ENCODE peak calls at places on chromosomes 1 and 21, in nine cellular contexts. One of them, this sample, is unnamed.

GRCh38 chr21:37130971-37131370 is 57.9 kb downstream of the TTC3 start:
- DNase-seq in IMR-90: peak
- DNase-seq in HCT116: no peak
- DNase-seq in adrenal gland: no peak
- DNase-seq in neural progenitor cell: no peak
- DNase-seq in GM12864: no peak
- DNase-seq in cardiac fibroblast: peak
- DNase-seq in CD8-positive, alpha-beta T cell: no peak
- DNase-seq in fibroblast of lung: peak
- DNase-seq in this sample: no peak

GRCh38 chr1:161792740-161793139 is 26.6 kb downstream of the ATF6 start:
- DNase-seq in HCT116: peak
- DNase-seq in adrenal gland: no peak
- DNase-seq in IMR-90: peak
- DNase-seq in GM12864: no peak
- DNase-seq in neural progenitor cell: peak
- DNase-seq in CD8-positive, alpha-beta T cell: no peak
- DNase-seq in fibroblast of lung: peak
- DNase-seq in cardiac fibroblast: peak
- DNase-seq in this sample: peak

GRCh38 chr1:29956343-29957030 is 720.2 kb downstream of the PTPRU start:
- DNase-seq in fibroblast of lung: no peak
- DNase-seq in GM12864: no peak
- DNase-seq in IMR-90: no peak
- DNase-seq in HCT116: no peak
- DNase-seq in neural progenitor cell: no peak
- DNase-seq in cardiac fibroblast: no peak
- DNase-seq in CD8-positive, alpha-beta T cell: no peak
- DNase-seq in adrenal gland: peak
- DNase-seq in this sample: no peak

GRCh38 chr1:77200806-77201205 is 18.4 kb downstream of the PIGK start:
- DNase-seq in IMR-90: no peak
- DNase-seq in fibroblast of lung: peak
- DNase-seq in HCT116: no peak
- DNase-seq in adrenal gland: no peak
- DNase-seq in CD8-positive, alpha-beta T cell: no peak
- DNase-seq in GM12864: no peak
- DNase-seq in neural progenitor cell: no peak
- DNase-seq in cardiac fibroblast: no peak
- DNase-seq in this sample: no peak

GRCh38 chr1:12179111-12179519 is 12.3 kb downstream of the TNFRSF1B start:
- DNase-seq in CD8-positive, alpha-beta T cell: peak
- DNase-seq in fibroblast of lung: peak
- DNase-seq in GM12864: no peak
- DNase-seq in HCT116: peak
- DNase-seq in neural progenitor cell: no peak
- DNase-seq in cardiac fibroblast: peak
- DNase-seq in adrenal gland: no peak
- DNase-seq in IMR-90: peak
- DNase-seq in this sample: peak

GRCh38 chr1:67339623-67340343 is 32.1 kb downstream of the IL12RB2 start:
- DNase-seq in CD8-positive, alpha-beta T cell: no peak
- DNase-seq in IMR-90: peak
- DNase-seq in adrenal gland: no peak
- DNase-seq in cardiac fibroblast: peak
- DNase-seq in neural progenitor cell: no peak
- DNase-seq in GM12864: no peak
- DNase-seq in fibroblast of lung: peak
- DNase-seq in HCT116: no peak
- DNase-seq in this sample: peak

GRCh38 chr1:210400043-210400840 is 71.5 kb downstream of the HHAT start:
- DNase-seq in HCT116: peak
- DNase-seq in cardiac fibroblast: peak
- DNase-seq in fibroblast of lung: peak
- DNase-seq in adrenal gland: peak
- DNase-seq in GM12864: peak
- DNase-seq in neural progenitor cell: peak
- DNase-seq in IMR-90: peak
- DNase-seq in CD8-positive, alpha-beta T cell: peak
- DNase-seq in this sample: peak

GRCh38 chr1:89557954-89558353 is 33.3 kb downstream of the LRRC8B start:
- DNase-seq in CD8-positive, alpha-beta T cell: no peak
- DNase-seq in fibroblast of lung: no peak
- DNase-seq in cardiac fibroblast: no peak
- DNase-seq in IMR-90: no peak
- DNase-seq in adrenal gland: no peak
- DNase-seq in HCT116: no peak
- DNase-seq in neural progenitor cell: no peak
- DNase-seq in GM12864: no peak
- DNase-seq in this sample: no peak

GRCh38 chr21:46594276-46594675 is 10.6 kb downstream of the S100B start:
- DNase-seq in CD8-positive, alpha-beta T cell: no peak
- DNase-seq in cardiac fibroblast: no peak
- DNase-seq in IMR-90: no peak
- DNase-seq in adrenal gland: no peak
- DNase-seq in fibroblast of lung: no peak
- DNase-seq in GM12864: no peak
- DNase-seq in HCT116: no peak
- DNase-seq in neural progenitor cell: no peak
- DNase-seq in this sample: no peak

GRCh38 chr1:9280015-9280860 is 12.5 kb upstream of the SPSB1 start:
- DNase-seq in IMR-90: peak
- DNase-seq in GM12864: no peak
- DNase-seq in neural progenitor cell: no peak
- DNase-seq in adrenal gland: peak
- DNase-seq in cardiac fibroblast: peak
- DNase-seq in CD8-positive, alpha-beta T cell: peak
- DNase-seq in HCT116: peak
- DNase-seq in fibroblast of lung: peak
- DNase-seq in this sample: peak

GRCh38 chr1:203289281-203289981 is 15.9 kb upstream of the BTG2 start:
- DNase-seq in IMR-90: no peak
- DNase-seq in neural progenitor cell: no peak
- DNase-seq in GM12864: peak
- DNase-seq in HCT116: no peak
- DNase-seq in CD8-positive, alpha-beta T cell: peak
- DNase-seq in fibroblast of lung: no peak
- DNase-seq in cardiac fibroblast: no peak
- DNase-seq in adrenal gland: no peak
- DNase-seq in this sample: peak

GRCh38 chr1:24909388-24909898 is 20.6 kb downstream of the RUNX3 start:
- DNase-seq in IMR-90: peak
- DNase-seq in CD8-positive, alpha-beta T cell: peak
- DNase-seq in adrenal gland: peak
- DNase-seq in HCT116: no peak
- DNase-seq in cardiac fibroblast: peak
- DNase-seq in fibroblast of lung: peak
- DNase-seq in neural progenitor cell: peak
- DNase-seq in GM12864: no peak
- DNase-seq in this sample: no peak

GRCh38 chr1:224433671-224434446 is 738 bp downstream of the WDR26 start:
- DNase-seq in HCT116: no peak
- DNase-seq in fibroblast of lung: peak
- DNase-seq in CD8-positive, alpha-beta T cell: peak
- DNase-seq in IMR-90: no peak
- DNase-seq in adrenal gland: peak
- DNase-seq in cardiac fibroblast: peak
- DNase-seq in GM12864: no peak
- DNase-seq in neural progenitor cell: peak
- DNase-seq in this sample: peak

GRCh38 chr1:101238041-101238515 is 1.3 kb downstream of the S1PR1 start:
- DNase-seq in IMR-90: no peak
- DNase-seq in GM12864: no peak
- DNase-seq in neural progenitor cell: peak
- DNase-seq in adrenal gland: peak
- DNase-seq in cardiac fibroblast: no peak
- DNase-seq in HCT116: no peak
- DNase-seq in CD8-positive, alpha-beta T cell: peak
- DNase-seq in fibroblast of lung: no peak
- DNase-seq in this sample: peak

GRCh38 chr1:212451416-212452322 is 18.9 kb downstream of the NENF start:
- DNase-seq in fibroblast of lung: no peak
- DNase-seq in GM12864: no peak
- DNase-seq in adrenal gland: no peak
- DNase-seq in CD8-positive, alpha-beta T cell: no peak
- DNase-seq in neural progenitor cell: no peak
- DNase-seq in cardiac fibroblast: no peak
- DNase-seq in HCT116: no peak
- DNase-seq in IMR-90: no peak
- DNase-seq in this sample: no peak

GRCh38 chr1:183932412-183932811 is 105.1 kb downstream of the COLGALT2 start:
- DNase-seq in cardiac fibroblast: peak
- DNase-seq in CD8-positive, alpha-beta T cell: no peak
- DNase-seq in HCT116: no peak
- DNase-seq in neural progenitor cell: no peak
- DNase-seq in fibroblast of lung: peak
- DNase-seq in GM12864: no peak
- DNase-seq in IMR-90: peak
- DNase-seq in adrenal gland: peak
- DNase-seq in this sample: no peak

GRCh38 chr1:26838474-26839338 is 12.2 kb downstream of the ZDHHC18 start:
- DNase-seq in fibroblast of lung: no peak
- DNase-seq in neural progenitor cell: no peak
- DNase-seq in CD8-positive, alpha-beta T cell: peak
- DNase-seq in GM12864: peak
- DNase-seq in IMR-90: no peak
- DNase-seq in HCT116: no peak
- DNase-seq in cardiac fibroblast: no peak
- DNase-seq in adrenal gland: peak
- DNase-seq in this sample: peak

DNA sequence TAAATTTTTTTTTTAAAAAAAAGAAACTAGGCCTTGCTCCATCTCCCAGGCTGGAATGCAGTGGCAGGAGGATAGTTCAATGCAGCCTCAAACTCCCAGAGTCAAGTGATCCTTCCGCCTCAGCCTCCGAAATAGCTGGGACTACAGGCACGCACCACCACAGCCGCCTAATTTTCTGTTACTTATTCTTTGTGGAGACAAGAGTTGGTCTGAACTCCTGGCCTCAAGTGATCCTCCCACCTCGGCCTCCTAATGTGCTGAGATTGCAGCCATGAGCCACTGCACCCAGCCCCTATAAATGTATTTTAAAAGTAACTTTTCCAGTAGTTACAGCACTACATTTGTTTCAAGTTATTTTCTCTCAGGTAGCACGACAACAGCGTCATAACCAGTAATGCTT is 2.3 kb downstream of the BRWD1 start:
- DNase-seq in neural progenitor cell: no peak
- DNase-seq in fibroblast of lung: no peak
- DNase-seq in GM12864: no peak
- DNase-seq in cardiac fibroblast: no peak
- DNase-seq in adrenal gland: no peak
- DNase-seq in HCT116: no peak
- DNase-seq in CD8-positive, alpha-beta T cell: no peak
- DNase-seq in IMR-90: no peak
- DNase-seq in this sample: no peak
- H3K4me3 ChIP-seq in neural progenitor cell: no peak
- H3K4me3 ChIP-seq in fibroblast of lung: no peak
- H3K4me3 ChIP-seq in GM12864: no peak
- H3K4me3 ChIP-seq in cardiac fibroblast: no peak
- H3K4me3 ChIP-seq in adrenal gland: no peak
- H3K4me3 ChIP-seq in HCT116: no peak
- H3K4me3 ChIP-seq in CD8-positive, alpha-beta T cell: no peak
- H3K4me3 ChIP-seq in IMR-90: no peak
- H3K4me3 ChIP-seq in this sample: no peak

DNA sequence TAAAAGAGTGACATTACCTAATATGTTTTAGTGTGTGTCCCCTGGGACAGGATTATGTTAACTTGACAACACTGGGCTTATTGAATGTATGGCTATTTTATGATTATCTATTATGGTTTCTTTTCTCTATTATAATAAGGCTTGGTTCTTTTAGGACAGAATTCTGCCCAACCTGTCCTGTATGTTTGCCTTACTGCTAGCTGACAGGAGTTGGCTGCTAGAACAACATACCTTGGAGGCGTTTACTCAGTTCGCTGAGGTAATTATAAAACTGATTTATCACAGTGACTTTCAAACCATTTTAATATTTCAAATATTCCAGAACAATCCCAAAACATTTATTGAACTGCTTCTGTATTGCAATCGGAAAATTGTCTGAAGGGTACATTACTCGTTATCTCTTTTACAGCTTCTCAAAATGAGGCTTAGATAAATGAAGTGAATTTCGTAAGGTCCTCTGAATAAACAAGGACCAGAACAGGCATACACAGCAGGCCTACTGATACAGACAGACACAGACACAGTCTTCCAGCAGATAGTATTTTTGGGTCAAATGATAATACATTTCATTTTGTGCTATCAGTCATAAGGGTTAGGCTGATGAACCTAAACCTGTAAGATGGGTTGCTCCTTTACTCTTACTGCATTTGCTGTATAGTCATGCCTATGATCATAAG is 44.2 kb downstream of the SCYL3 start:
- DNase-seq in cardiac fibroblast: no peak
- DNase-seq in CD8-positive, alpha-beta T cell: no peak
- DNase-seq in adrenal gland: no peak
- DNase-seq in HCT116: no peak
- DNase-seq in GM12864: no peak
- DNase-seq in fibroblast of lung: no peak
- DNase-seq in neural progenitor cell: no peak
- DNase-seq in IMR-90: no peak
- DNase-seq in this sample: no peak
- TF ChIP-seq CTCF in cardiac fibroblast: no peak
- TF ChIP-seq CTCF in CD8-positive, alpha-beta T cell: no peak
- TF ChIP-seq CTCF in adrenal gland: no peak
- TF ChIP-seq CTCF in HCT116: no peak
- TF ChIP-seq CTCF in GM12864: no peak
- TF ChIP-seq CTCF in fibroblast of lung: no peak
- TF ChIP-seq CTCF in neural progenitor cell: no peak
- TF ChIP-seq CTCF in IMR-90: no peak
- TF ChIP-seq CTCF in this sample: no peak

GRCh38 chr1:64511054-64511453 is 41.1 kb downstream of the CACHD1 start:
- DNase-seq in CD8-positive, alpha-beta T cell: no peak
- DNase-seq in fibroblast of lung: no peak
- DNase-seq in neural progenitor cell: no peak
- DNase-seq in cardiac fibroblast: no peak
- DNase-seq in adrenal gland: no peak
- DNase-seq in HCT116: no peak
- DNase-seq in IMR-90: no peak
- DNase-seq in GM12864: no peak
- DNase-seq in this sample: no peak
- H3K4me3 ChIP-seq in CD8-positive, alpha-beta T cell: no peak
- H3K4me3 ChIP-seq in fibroblast of lung: no peak
- H3K4me3 ChIP-seq in neural progenitor cell: no peak
- H3K4me3 ChIP-seq in cardiac fibroblast: no peak
- H3K4me3 ChIP-seq in adrenal gland: no peak
- H3K4me3 ChIP-seq in HCT116: no peak
- H3K4me3 ChIP-seq in IMR-90: no peak
- H3K4me3 ChIP-seq in GM12864: no peak
- H3K4me3 ChIP-seq in this sample: no peak

DNA sequence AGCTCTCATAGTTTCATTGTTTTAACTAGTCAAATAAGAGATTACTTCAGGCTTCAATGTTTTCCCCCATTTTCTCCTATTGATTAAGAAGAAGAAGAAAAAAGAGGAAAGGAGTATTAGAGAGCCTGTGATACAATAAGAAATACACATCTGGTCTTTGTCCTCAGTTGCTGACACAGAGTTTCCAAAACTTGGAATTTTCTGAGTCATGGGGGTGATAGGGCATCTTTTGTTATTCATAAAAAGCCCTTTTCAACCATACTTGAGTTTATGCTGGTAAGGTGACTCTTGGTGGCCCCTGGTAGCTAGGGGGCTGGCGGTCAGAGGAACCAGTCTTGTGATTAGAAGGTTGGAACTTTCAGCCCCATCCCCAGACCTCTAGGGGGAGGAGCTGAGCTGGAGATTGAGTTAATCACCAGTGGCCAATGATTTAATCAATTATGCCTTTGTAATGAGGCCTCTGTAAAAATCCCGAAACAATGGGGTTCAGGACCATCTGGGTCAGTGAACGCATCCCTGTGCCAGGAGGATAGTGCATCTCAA is 28.9 kb upstream of the KLF18 start:
- DNase-seq in neural progenitor cell: no peak
- DNase-seq in adrenal gland: no peak
- DNase-seq in fibroblast of lung: peak
- DNase-seq in CD8-positive, alpha-beta T cell: no peak
- DNase-seq in HCT116: no peak
- DNase-seq in GM12864: no peak
- DNase-seq in IMR-90: peak
- DNase-seq in cardiac fibroblast: peak
- DNase-seq in this sample: no peak
- TF ChIP-seq CTCF in neural progenitor cell: peak
- TF ChIP-seq CTCF in adrenal gland: no peak
- TF ChIP-seq CTCF in fibroblast of lung: peak
- TF ChIP-seq CTCF in CD8-positive, alpha-beta T cell: no peak
- TF ChIP-seq CTCF in HCT116: peak
- TF ChIP-seq CTCF in GM12864: no peak
- TF ChIP-seq CTCF in IMR-90: no peak
- TF ChIP-seq CTCF in cardiac fibroblast: no peak
- TF ChIP-seq CTCF in this sample: no peak